ENCODE peak calls at places on chromosome 12, in five cellular contexts. P is natural killer cell, N is GM13976, R is tibial nerve, O is nephron progenitor cell. D is an unnamed sample.

GRCh38 chr12:94207467-94208432 is 59.4 kb downstream of the PLXNC1 start:
- DNase-seq in O (no peak), N (peak; percentile 73), R (no peak), P (peak; percentile 22), D (no peak)

GRCh38 chr12:94427520-94428381 is 31.9 kb downstream of the CEP83 start:
- DNase-seq in P (no peak), N (no peak), R (no peak), O (no peak), D (no peak)

GRCh38 chr12:110543252-110543959 is 39.7 kb downstream of the PPTC7 start:
- DNase-seq in O (no peak), N (no peak), R (peak; percentile 94), P (no peak), D (no peak)

GRCh38 chr12:10722905-10723866 is at the start of gene YBX3:
- DNase-seq in N (peak; percentile 88), O (peak; percentile 76), R (peak; percentile 80), P (peak; percentile 48), D (peak; percentile 42)

GRCh38 chr12:5889381-5890047 is 55.5 kb downstream of the ANO2 start:
- DNase-seq in P (no peak), O (no peak), R (no peak), N (no peak), D (no peak)

GRCh38 chr12:26810330-26810729 is 22.7 kb downstream of the ITPR2 start:
- DNase-seq in N (no peak), R (peak; percentile 17), O (no peak), P (no peak), D (no peak)

GRCh38 chr12:15996254-15996653 is 85.1 kb downstream of the DERA start:
- DNase-seq in P (no peak), R (no peak), O (no peak), N (no peak), D (no peak)

GRCh38 chr12:109169676-109170075 is 53.3 kb downstream of the ACACB start:
- DNase-seq in R (no peak), O (no peak), P (no peak), N (no peak), D (no peak)

GRCh38 chr12:110234197-110235154 is 46.6 kb upstream of the ATP2A2 start:
- DNase-seq in R (no peak), N (no peak), P (no peak), O (no peak), D (no peak)

GRCh38 chr12:6405963-6406362 is 22.0 kb downstream of the LTBR start:
- DNase-seq in O (no peak), N (no peak), R (no peak), P (no peak), D (no peak)

GRCh38 chr12:41869432-41869831 is 275.2 kb downstream of the GXYLT1 start:
- DNase-seq in P (no peak), O (no peak), R (no peak), N (no peak), D (no peak)

GRCh38 chr12:122999986-123000420 is 19.5 kb downstream of the ARL6IP4 start:
- DNase-seq in R (no peak), N (no peak), O (no peak), P (no peak), D (no peak)

GRCh38 chr12:62210422-62210821 is 49.8 kb upstream of the USP15 start:
- DNase-seq in O (peak; percentile 53), R (no peak), N (peak; percentile 36), P (no peak), D (no peak)

GRCh38 chr12:116130431-116130830 is 147.1 kb downstream of the MED13L start:
- DNase-seq in P (no peak), O (no peak), R (no peak), N (no peak), D (no peak)

GRCh38 chr12:32126720-32127119 is 20.1 kb downstream of the BICD1 start:
- DNase-seq in O (no peak), P (no peak), N (no peak), R (no peak), D (no peak)

GRCh38 chr12:76685246-76685678 is 78.7 kb upstream of the ZDHHC17 start:
- DNase-seq in P (no peak), R (no peak), N (no peak), O (peak; percentile 34), D (no peak)

GRCh38 chr12:76688001-76688400 is 75.9 kb upstream of the ZDHHC17 start:
- DNase-seq in N (no peak), O (no peak), P (no peak), R (no peak), D (no peak)

GRCh38 chr12:76694369-76694768 is 69.5 kb upstream of the ZDHHC17 start:
- DNase-seq in R (no peak), P (no peak), O (no peak), N (no peak), D (no peak)

GRCh38 chr12:76690916-76691700 is 72.8 kb upstream of the ZDHHC17 start:
- DNase-seq in N (no peak), R (no peak), P (no peak), O (no peak), D (no peak)

DNA sequence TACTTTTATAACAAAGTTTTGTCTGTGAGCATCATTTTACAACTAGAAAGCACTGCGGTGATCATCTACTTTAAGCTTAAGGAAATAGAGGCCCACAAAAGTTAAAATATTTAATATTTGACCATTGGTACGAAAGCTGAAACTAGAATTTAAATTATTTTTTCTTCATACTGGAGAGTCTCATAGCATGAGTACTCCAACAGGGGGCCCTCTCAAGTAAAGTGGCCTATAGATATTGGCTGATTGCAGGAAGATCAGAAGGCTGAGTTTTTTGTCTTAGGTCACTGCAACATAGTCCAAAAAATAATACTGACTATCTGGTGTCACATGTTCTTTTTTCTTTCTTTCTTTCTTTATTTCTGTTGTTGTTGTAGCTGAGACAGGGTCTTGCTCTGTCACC is 75.3 kb upstream of the ZDHHC17 start:
- DNase-seq in O (no peak), P (no peak), N (no peak), R (no peak), D (no peak)
- TF ChIP-seq CTCF in O (peak; percentile 30), P (peak; percentile 17), N (no peak), R (peak; percentile 8), D (no peak)

GRCh38 chr12:107992870-107993451 is 136.1 kb upstream of the WSCD2 start:
- DNase-seq in O (peak; percentile 44), P (no peak), R (no peak), N (peak; percentile 9), D (no peak)

GRCh38 chr12:107984973-107985372 is 144.1 kb upstream of the WSCD2 start:
- DNase-seq in P (no peak), R (no peak), O (no peak), N (no peak), D (no peak)

GRCh38 chr12:107986183-107986582 is 142.9 kb upstream of the WSCD2 start:
- DNase-seq in R (no peak), N (no peak), O (no peak), P (no peak), D (no peak)

GRCh38 chr12:107992016-107992415 is 137.1 kb upstream of the WSCD2 start:
- DNase-seq in N (no peak), P (no peak), O (no peak), R (no peak), D (no peak)

DNA sequence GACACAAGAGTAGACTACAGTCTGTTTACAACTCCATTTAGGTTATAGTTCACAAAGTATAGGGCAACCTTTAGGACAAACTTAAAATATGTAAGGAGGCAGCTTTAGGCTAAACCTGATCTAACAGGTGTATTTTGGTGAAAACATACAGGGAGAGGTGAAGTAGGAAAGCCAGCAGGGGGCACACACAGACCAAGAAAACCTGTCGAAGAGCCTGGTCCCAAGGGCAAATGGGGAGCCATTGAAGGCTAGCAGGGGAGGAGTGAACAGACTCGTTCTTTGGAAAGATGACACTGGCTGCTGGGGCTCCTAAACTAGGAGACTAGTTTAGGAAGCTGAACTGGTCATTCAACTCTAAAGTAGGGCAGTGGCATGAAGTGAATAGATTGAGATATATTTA is 138.8 kb upstream of the WSCD2 start:
- DNase-seq in O (peak; percentile 66), P (no peak), N (peak; percentile 5), R (no peak), D (no peak)
- TF ChIP-seq CTCF in O (peak; percentile 55), P (peak; percentile 19), N (peak; percentile 38), R (peak; percentile 11), D (no peak)

DNA sequence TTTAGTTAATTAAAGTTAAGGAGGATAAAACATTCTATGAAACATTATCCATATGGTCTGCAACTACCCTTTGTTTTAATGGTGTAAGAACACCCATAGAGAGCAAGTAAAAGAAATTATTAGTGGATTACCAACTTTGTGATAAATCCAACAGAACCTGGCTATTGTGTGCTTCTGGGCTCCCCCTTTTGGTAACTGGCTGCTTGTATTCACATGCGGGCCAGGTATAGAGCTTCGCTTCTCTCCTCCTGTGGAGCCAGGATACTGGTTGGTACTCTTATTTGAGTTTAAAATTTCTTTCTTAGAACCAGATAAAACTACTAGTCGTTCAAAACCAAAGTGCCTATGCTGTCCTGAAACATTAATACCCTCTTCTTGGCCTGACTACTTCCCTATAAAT is 81.0 kb downstream of the PTPRR start:
- DNase-seq in P (no peak), O (no peak), N (no peak), R (no peak), D (no peak)
- TF ChIP-seq CTCF in P (no peak), O (no peak), N (no peak), R (no peak), D (no peak)

DNA sequence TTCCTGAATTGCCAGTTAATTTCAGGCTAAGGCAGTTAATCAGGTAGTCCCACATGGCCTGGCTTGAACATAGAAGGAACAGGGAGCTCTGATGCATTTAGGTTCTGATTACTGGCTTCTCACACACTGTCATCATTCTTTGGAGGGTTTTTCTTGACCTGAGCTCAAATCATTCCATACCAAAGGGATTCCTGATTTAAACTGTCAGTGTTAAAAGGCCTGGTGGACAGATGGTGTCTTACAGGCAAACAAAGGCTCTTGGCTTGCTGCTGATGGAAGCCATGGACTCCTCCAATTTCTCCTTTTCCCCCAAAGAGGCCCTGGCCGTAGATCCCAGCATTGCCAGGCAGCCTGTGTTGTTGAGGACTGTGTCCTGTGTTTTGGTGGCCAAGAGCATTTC is 30.2 kb downstream of the CACNA1C start:
- DNase-seq in O (no peak), N (no peak), P (no peak), R (no peak), D (no peak)
- TF ChIP-seq CTCF in O (no peak), N (no peak), P (no peak), R (no peak), D (no peak)

GRCh38 chr12:18882690-18883089 is 144.8 kb downstream of the CAPZA3 start:
- DNase-seq in N (no peak), R (no peak), P (no peak), O (no peak), D (no peak)
- TF ChIP-seq CTCF in N (no peak), R (no peak), P (no peak), O (no peak), D (no peak)

D was measured in activated B cell treated with CpG ODN at 0.5 μM for 24 hours.